ENCODE peak calls at places on chromosomes 3 and 15, in seven cellular contexts. B is activated effector memory CD4-positive, alpha-beta T cell treated with anti-CD3 and anti-CD28 coated beads, Interleukin-2, amount 50 U/mL, for 16 hours; W is progenitor cell of endocrine pancreas; Y is retina; Q is occipital lobe; I is NAMALWA; M is NCI-H1092. C is an unnamed sample.

GRCh38 chr3:43365601-43366305 is 79.4 kb downstream of the SNRK start:
- DNase-seq in B (peak), W (no peak), Y (no peak), Q (no peak), I (no peak), M (no peak), C (no peak)

GRCh38 chr3:102006812-102007485 is 157.6 kb downstream of the NFKBIZ start:
- DNase-seq in B (no peak), W (no peak), Y (no peak), Q (no peak), I (no peak), M (peak), C (no peak)

GRCh38 chr3:113261996-113262665 is 50.8 kb downstream of the BOC start:
- DNase-seq in B (no peak), W (no peak), Y (no peak), Q (no peak), I (no peak), M (no peak), C (no peak)

GRCh38 chr3:153182894-153183293 is 20.9 kb downstream of the RAP2B start:
- DNase-seq in B (no peak), W (no peak), Y (no peak), Q (no peak), I (no peak), M (no peak), C (no peak)

GRCh38 chr15:29276366-29276765 is 6.7 kb upstream of the NSMCE3 start:
- DNase-seq in B (no peak), W (no peak), Y (no peak), Q (no peak), I (no peak), M (no peak), C (no peak)

GRCh38 chr15:77819841-77820728 is 187.4 kb upstream of the LINGO1 start:
- DNase-seq in B (no peak), W (peak), Y (peak), Q (no peak), I (no peak), M (peak), C (peak)

GRCh38 chr15:27358751-27359434 is 387.9 kb downstream of the GABRG3 start:
- DNase-seq in B (no peak), W (peak), Y (peak), Q (peak), I (peak), M (no peak), C (peak)

GRCh38 chr15:62362144-62362543 is 197.1 kb upstream of the C2CD4B start:
- DNase-seq in B (no peak), W (no peak), Y (no peak), Q (no peak), I (no peak), M (no peak), C (no peak)

GRCh38 chr3:62379206-62379834 is 6.0 kb upstream of the FEZF2 start:
- DNase-seq in B (no peak), W (no peak), Y (peak), Q (no peak), I (no peak), M (no peak), C (peak)

GRCh38 chr15:89749951-89750559 is 994 bp downstream of the MESP1 start:
- DNase-seq in B (no peak), W (no peak), Y (peak), Q (no peak), I (no peak), M (peak), C (peak)

GRCh38 chr15:75828429-75828828 is 14.8 kb upstream of the UBE2Q2 start:
- DNase-seq in B (no peak), W (no peak), Y (no peak), Q (no peak), I (no peak), M (no peak), C (no peak)

GRCh38 chr3:61924991-61925390 is 363.6 kb downstream of the PTPRG start:
- DNase-seq in B (no peak), W (no peak), Y (no peak), Q (no peak), I (no peak), M (no peak), C (no peak)

GRCh38 chr3:192745150-192745549 is 17.8 kb upstream of the FGF12 start:
- DNase-seq in B (no peak), W (no peak), Y (no peak), Q (no peak), I (no peak), M (no peak), C (no peak)

GRCh38 chr3:100525753-100526612 is 33.6 kb downstream of the TMEM45A start:
- DNase-seq in B (no peak), W (no peak), Y (no peak), Q (peak), I (no peak), M (no peak), C (no peak)

GRCh38 chr3:56131976-56132590 is 336.2 kb downstream of the ERC2 start:
- DNase-seq in B (no peak), W (no peak), Y (no peak), Q (peak), I (no peak), M (no peak), C (no peak)

GRCh38 chr3:194040501-194041273 is 95.3 kb upstream of the HES1 start:
- DNase-seq in B (no peak), W (no peak), Y (no peak), Q (no peak), I (no peak), M (no peak), C (no peak)

GRCh38 chr15:41653760-41654159 is 6.4 kb upstream of the MGA start:
- DNase-seq in B (no peak), W (no peak), Y (no peak), Q (no peak), I (no peak), M (no peak), C (no peak)

GRCh38 chr3:126872701-126873100 is 110.2 kb upstream of the PLXNA1 start:
- DNase-seq in B (no peak), W (no peak), Y (no peak), Q (no peak), I (no peak), M (no peak), C (no peak)

GRCh38 chr3:40764722-40765121 is 240.0 kb downstream of the ZNF621 start:
- DNase-seq in B (no peak), W (no peak), Y (no peak), Q (no peak), I (no peak), M (no peak), C (no peak)

GRCh38 chr3:108153451-108153981 is 62.7 kb upstream of the CD47 start:
- DNase-seq in B (peak), W (no peak), Y (no peak), Q (no peak), I (peak), M (peak), C (peak)

GRCh38 chr3:113277886-113278598 is 66.7 kb downstream of the BOC start:
- DNase-seq in B (no peak), W (no peak), Y (no peak), Q (no peak), I (no peak), M (no peak), C (no peak)

GRCh38 chr3:103127737-103128136 is 692.9 kb downstream of the ZPLD1 start:
- DNase-seq in B (no peak), W (no peak), Y (no peak), Q (no peak), I (no peak), M (no peak), C (no peak)

GRCh38 chr3:114764056-114764492 is 383.0 kb downstream of the ZBTB20 start:
- DNase-seq in B (no peak), W (no peak), Y (no peak), Q (no peak), I (no peak), M (no peak), C (no peak)

GRCh38 chr3:196604548-196604947 is 34.9 kb upstream of the NRROS start:
- DNase-seq in B (peak), W (no peak), Y (peak), Q (no peak), I (peak), M (no peak), C (no peak)

GRCh38 chr3:197485143-197485542 is 70.6 kb downstream of the BDH1 start:
- DNase-seq in B (no peak), W (no peak), Y (no peak), Q (no peak), I (no peak), M (no peak), C (no peak)

GRCh38 chr15:86863226-86863915 is 783.7 kb downstream of the AGBL1 start:
- DNase-seq in B (no peak), W (no peak), Y (no peak), Q (no peak), I (no peak), M (no peak), C (no peak)

GRCh38 chr3:51964521-51964920 is 2.7 kb downstream of the PCBP4 start:
- DNase-seq in B (no peak), W (no peak), Y (no peak), Q (no peak), I (no peak), M (no peak), C (no peak)

GRCh38 chr15:74960995-74961588 is 4.5 kb upstream of the RPP25 start:
- DNase-seq in B (no peak), W (no peak), Y (no peak), Q (no peak), I (no peak), M (no peak), C (no peak)

GRCh38 chr15:73633991-73634495 is 854 bp upstream of the NPTN start:
- DNase-seq in B (no peak), W (no peak), Y (no peak), Q (no peak), I (no peak), M (no peak), C (no peak)

GRCh38 chr3:5245927-5246326 is 58.4 kb downstream of the EDEM1 start:
- DNase-seq in B (no peak), W (no peak), Y (no peak), Q (no peak), I (no peak), M (no peak), C (no peak)